ENCODE peak calls at places on chromosomes 7 and 10, in four cellular contexts. S, D, Y and L are unnamed samples.

GRCh38 chr10:93462881-93463280 is 19.3 kb downstream of the MYOF start:
- DNase-seq in D (no peak), S (peak), Y (no peak), L (peak)

GRCh38 chr10:63054889-63055606 is 78.1 kb upstream of the NRBF2 start:
- DNase-seq in S (no peak), D (no peak), Y (no peak), L (no peak)

GRCh38 chr10:122567056-122567660 is 6.6 kb downstream of the DMBT1 start:
- DNase-seq in D (peak), S (peak), Y (peak), L (peak)

GRCh38 chr7:33107136-33108066 is 1.8 kb downstream of the RP9 start:
- DNase-seq in D (peak), S (peak), Y (peak), L (peak)

GRCh38 chr7:135745702-135746312 is 2.8 kb downstream of the FAM180A start:
- DNase-seq in S (peak), Y (no peak), D (no peak), L (peak)

GRCh38 chr10:99654791-99655190 is 4.5 kb upstream of the ENTPD7 start:
- DNase-seq in Y (no peak), S (no peak), D (no peak), L (no peak)

GRCh38 chr7:147775564-147775963 is 815.0 kb upstream of the C7orf33 start:
- DNase-seq in Y (no peak), S (no peak), D (no peak), L (no peak)

GRCh38 chr10:128102480-128103228 is 23.6 kb downstream of the MKI67 start:
- DNase-seq in D (no peak), S (no peak), Y (no peak), L (no peak)

GRCh38 chr10:32205666-32206065 is 141.3 kb downstream of the EPC1 start:
- DNase-seq in Y (no peak), D (no peak), S (peak), L (peak)

GRCh38 chr10:98339790-98340189 is 71.8 kb upstream of the LOXL4 start:
- DNase-seq in Y (no peak), S (no peak), D (no peak), L (no peak)

GRCh38 chr10:121668336-121669009 is 70.2 kb upstream of the FGFR2 start:
- DNase-seq in S (peak), D (no peak), Y (no peak), L (no peak)

GRCh38 chr7:29336851-29337627 is 142.5 kb downstream of the CHN2 start:
- DNase-seq in S (no peak), D (no peak), Y (peak), L (no peak)

GRCh38 chr7:40655426-40655825 is 520.6 kb downstream of the SUGCT start:
- DNase-seq in D (no peak), S (no peak), Y (no peak), L (no peak)

GRCh38 chr10:121245799-121246198 is 352.4 kb downstream of the FGFR2 start:
- DNase-seq in S (no peak), D (no peak), Y (peak), L (no peak)

GRCh38 chr10:92598321-92598720 is 5.4 kb downstream of the KIF11 start:
- DNase-seq in Y (no peak), S (peak), D (no peak), L (no peak)

GRCh38 chr10:52997007-52997406 is 224.4 kb upstream of the MBL2 start:
- DNase-seq in Y (no peak), S (no peak), D (no peak), L (no peak)

GRCh38 chr7:36034020-36034419 is 119.0 kb upstream of the EEPD1 start:
- DNase-seq in D (no peak), S (no peak), Y (no peak), L (no peak)

GRCh38 chr7:151238190-151238810 is 6.0 kb downstream of the CHPF2 start:
- DNase-seq in Y (no peak), D (no peak), S (no peak), L (no peak)

GRCh38 chr7:44154703-44155102 is 13.6 kb upstream of the MYL7 start:
- DNase-seq in S (no peak), Y (no peak), D (no peak), L (no peak)

GRCh38 chr10:133010095-133010837 is 67.9 kb upstream of the CFAP46 start:
- DNase-seq in S (no peak), Y (no peak), D (peak), L (no peak)

GRCh38 chr7:936131-937054 is 18.1 kb downstream of the ADAP1 start:
- DNase-seq in Y (no peak), S (no peak), D (peak), L (no peak)

GRCh38 chr10:5592070-5592469 is 67.3 kb downstream of the CALML3 start:
- DNase-seq in S (no peak), D (no peak), Y (no peak), L (no peak)

GRCh38 chr10:124560377-124560776 is 98.8 kb downstream of the LHPP start:
- DNase-seq in D (no peak), S (peak), Y (no peak), L (peak)

GRCh38 chr7:128362670-128363069 is 1.2 kb upstream of the PRRT4 start:
- DNase-seq in S (no peak), D (no peak), Y (no peak), L (no peak)

GRCh38 chr7:167087-167855 is 25.1 kb upstream of the FAM20C start:
- DNase-seq in S (no peak), Y (no peak), D (no peak), L (no peak)

GRCh38 chr7:106095634-106096033 is 16.5 kb downstream of the SYPL1 start:
- DNase-seq in Y (no peak), S (no peak), D (no peak), L (no peak)

GRCh38 chr7:133360201-133360600 is 107.3 kb downstream of the EXOC4 start:
- DNase-seq in Y (no peak), S (no peak), D (no peak), L (no peak)

GRCh38 chr7:3380034-3380433 is 79.0 kb downstream of the SDK1 start:
- DNase-seq in S (no peak), D (no peak), Y (no peak), L (no peak)

GRCh38 chr10:29177266-29177832 is 111.5 kb upstream of the LYZL1 start:
- DNase-seq in Y (no peak), S (no peak), D (no peak), L (no peak)

GRCh38 chr10:35803046-35803445 is 160.9 kb upstream of the FZD8 start:
- DNase-seq in S (no peak), D (no peak), Y (no peak), L (no peak)

GRCh38 chr10:130905386-130905785 is 406.1 kb downstream of the TCERG1L start:
- DNase-seq in Y (no peak), D (no peak), S (no peak), L (no peak)

GRCh38 chr7:127713006-127713405 is 61.0 kb downstream of the SND1 start:
- DNase-seq in Y (no peak), D (no peak), S (no peak), L (peak)

GRCh38 chr7:47953822-47954221 is 5.6 kb upstream of the PKD1L1 start:
- DNase-seq in S (no peak), D (peak), Y (no peak), L (no peak)

GRCh38 chr10:8056891-8057331 is 2.4 kb downstream of the GATA3 start:
- DNase-seq in D (peak), S (no peak), Y (no peak), L (no peak)

GRCh38 chr7:112648781-112649180 is 141.4 kb downstream of the TMEM168 start:
- DNase-seq in S (no peak), D (no peak), Y (no peak), L (no peak)

GRCh38 chr7:112649560-112649959 is 140.6 kb downstream of the TMEM168 start:
- DNase-seq in D (no peak), S (no peak), Y (no peak), L (peak)

GRCh38 chr7:112646787-112647186 is 143.4 kb downstream of the TMEM168 start:
- DNase-seq in S (no peak), D (no peak), Y (no peak), L (no peak)
- TF ChIP-seq CTCF in S (no peak), D (no peak), Y (no peak), L (no peak)

GRCh38 chr7:30630986-30631385 is 36.3 kb downstream of the GARS1 start:
- DNase-seq in D (peak), S (no peak), Y (no peak), L (no peak)

GRCh38 chr7:30626984-30627383 is 32.3 kb downstream of the GARS1 start:
- DNase-seq in D (no peak), S (no peak), Y (no peak), L (no peak)

GRCh38 chr7:30625283-30625682 is 30.6 kb downstream of the GARS1 start:
- DNase-seq in Y (no peak), D (no peak), S (no peak), L (no peak)
- TF ChIP-seq CTCF in Y (no peak), D (no peak), S (no peak), L (no peak)

DNA sequence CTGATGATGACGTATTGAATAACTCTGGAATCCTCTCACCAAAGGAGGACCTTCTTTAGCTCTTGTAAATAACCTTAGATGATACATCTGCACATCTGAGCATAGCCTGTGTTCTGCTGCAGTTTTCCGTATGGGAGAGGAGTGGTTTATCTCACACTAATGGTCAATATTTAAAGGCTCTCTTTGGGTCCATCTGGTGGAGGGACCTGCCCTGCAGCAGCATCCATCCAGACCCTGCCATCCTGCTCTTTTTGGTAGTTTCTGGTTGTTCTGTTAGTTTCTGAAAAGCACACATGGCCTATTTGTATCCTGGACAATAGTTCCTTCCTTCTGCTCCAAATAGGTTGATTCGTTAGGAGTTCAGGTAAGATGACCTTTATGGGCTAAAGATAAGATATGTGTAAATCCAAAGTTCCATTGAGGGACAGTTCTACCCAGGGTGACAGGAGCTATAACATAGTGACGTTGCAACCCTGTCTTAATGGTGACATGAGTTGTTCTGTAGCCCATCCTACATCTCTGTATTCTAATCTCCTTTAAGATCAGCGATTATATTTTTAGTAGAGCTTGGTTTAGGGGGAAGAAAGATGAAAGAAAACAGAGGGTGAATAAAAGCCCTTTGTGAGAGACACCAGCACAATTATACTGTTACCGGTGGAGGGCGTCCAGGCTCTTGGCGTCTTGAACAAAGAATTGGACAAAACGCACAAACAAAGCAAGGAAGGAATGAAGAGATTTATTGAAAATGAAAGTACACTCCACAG is 60.0 kb upstream of the KLF14 start:
- DNase-seq in D (no peak), S (peak), Y (no peak), L (peak)
- TF ChIP-seq CTCF in D (no peak), S (peak), Y (no peak), L (peak)

GRCh38 chr7:141674702-141675101 is 27.3 kb downstream of the DENND11 start:
- DNase-seq in Y (peak), D (no peak), S (no peak), L (no peak)
- TF ChIP-seq CTCF in Y (no peak), D (peak), S (peak), L (peak)

DNA sequence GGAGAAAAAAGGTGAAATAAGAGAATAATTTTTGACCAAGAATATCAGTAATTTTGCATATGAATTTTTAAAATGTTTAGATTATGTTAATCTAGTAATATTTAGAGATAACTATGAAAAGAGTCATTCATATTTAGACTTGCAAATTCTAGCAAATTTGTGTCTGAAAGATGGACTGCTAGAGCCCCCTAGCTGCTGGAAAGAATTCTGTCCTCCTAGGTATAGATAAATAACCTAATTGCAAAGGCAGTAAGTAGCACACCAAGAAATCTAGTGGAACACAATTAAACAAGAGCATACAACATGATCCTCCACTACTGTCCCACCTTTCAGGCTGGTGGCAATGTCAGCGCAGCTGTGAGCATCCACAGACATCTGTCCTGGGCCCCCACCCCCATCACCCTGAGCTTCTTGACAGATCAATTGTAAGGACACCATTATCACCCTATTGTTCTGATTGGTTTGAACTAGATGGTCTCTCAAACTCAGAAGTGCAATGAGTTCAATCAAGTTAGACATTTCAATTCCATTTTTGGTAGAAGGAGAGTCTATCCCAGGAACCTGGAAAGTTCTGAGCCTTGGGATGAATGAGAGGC is 15.0 kb upstream of the GFRA1 start:
- DNase-seq in Y (peak), D (no peak), S (peak), L (peak)
- TF ChIP-seq CTCF in Y (peak), D (peak), S (peak), L (peak)

DNA sequence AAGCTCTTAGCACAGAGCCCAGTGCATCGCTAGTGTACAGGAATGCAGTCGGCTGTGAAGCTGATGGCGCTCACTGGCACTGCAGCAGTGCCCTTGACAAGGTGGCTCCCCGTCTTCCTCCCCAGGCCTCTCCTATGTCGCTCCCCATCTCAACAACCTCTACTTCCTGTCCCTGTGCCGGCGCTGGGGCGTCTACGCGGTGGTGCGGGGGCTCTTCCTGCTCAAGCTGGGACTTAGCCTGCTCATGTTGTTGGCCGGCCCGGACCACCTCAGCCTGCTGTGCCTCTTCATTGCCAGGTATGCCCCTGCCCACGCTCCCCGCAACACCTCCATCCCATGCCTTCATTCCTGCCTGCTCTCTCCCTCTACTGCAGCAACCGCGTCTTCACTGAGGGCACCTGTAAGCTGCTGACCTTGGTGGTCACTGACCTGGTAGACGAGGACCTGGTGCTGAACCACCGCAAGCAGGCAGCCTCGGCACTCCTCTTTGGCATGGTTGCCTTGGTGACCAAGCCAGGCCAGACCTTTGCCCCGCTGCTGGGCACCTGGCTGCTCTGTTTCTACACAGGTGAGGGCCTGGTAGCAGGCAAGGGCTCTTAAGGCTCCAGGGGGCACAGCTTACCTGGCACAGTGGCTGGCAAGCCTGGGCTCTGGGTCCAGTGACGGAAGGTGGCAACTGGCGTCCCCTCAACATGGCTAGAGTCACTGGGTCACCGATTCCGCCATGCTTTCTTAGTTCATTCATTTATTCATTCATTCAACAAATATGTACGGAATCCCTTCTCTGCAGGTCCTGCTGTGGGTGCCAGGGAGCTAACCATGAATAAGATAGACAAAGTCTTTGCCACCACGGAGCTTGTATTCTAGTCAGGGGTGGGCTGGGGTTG is 22.3 kb upstream of the C10orf95 start:
- DNase-seq in S (no peak), Y (no peak), D (no peak), L (no peak)
- TF ChIP-seq CTCF in S (no peak), Y (no peak), D (no peak), L (no peak)

GRCh38 chr10:86363184-86363832 is 3.3 kb downstream of the GRID1 start:
- DNase-seq in S (no peak), Y (no peak), D (peak), L (no peak)
- TF ChIP-seq CTCF in S (no peak), Y (no peak), D (peak), L (no peak)

GRCh38 chr7:101319401-101319800 is 2.2 kb downstream of the IFT22 start:
- DNase-seq in D (no peak), S (no peak), Y (no peak), L (no peak)

GRCh38 chr7:101321491-101322401 is at the start of gene IFT22:
- DNase-seq in S (peak), Y (peak), D (peak), L (peak)
- TF ChIP-seq CTCF in S (peak), Y (peak), D (no peak), L (peak)

DNA sequence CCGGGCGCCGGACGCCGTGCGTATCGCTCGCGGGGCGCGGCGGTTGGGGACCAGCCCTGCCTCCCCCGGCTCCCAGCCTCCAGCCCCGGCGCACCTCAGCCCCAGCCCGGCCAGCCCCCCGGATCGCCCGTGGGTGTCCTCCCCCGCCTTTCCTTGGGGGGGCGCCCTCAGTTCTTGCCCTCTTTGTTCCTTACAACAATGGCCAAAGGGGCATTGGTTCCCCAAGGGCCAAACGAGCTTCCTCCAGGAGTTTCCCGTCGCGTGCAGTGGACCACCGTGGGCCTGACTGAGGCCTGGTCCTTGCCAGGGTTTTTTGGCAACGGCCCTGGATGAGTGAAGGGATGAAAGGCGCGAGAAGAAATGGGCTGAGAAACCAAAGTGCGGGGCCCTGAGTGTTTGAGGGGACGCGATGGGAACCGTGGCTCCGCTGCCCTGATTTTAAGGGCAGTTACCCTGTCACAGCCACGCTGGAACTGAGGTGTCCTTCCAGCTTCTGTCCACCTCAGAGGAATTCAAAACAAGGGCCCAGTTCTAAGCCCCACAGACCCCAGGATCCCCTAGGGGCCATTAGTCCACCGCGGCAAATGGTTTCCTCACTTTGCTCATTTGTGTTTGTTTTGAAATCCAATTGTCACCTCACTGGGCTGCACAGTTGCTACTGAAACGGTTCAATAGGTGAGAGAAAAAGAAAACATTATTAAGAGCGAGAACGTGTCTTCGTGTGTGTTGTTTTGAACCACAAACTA is 1.4 kb downstream of the MACROH2A2 start:
- DNase-seq in D (no peak), Y (peak), S (peak), L (peak)
- TF ChIP-seq CTCF in D (no peak), Y (peak), S (no peak), L (peak)

DNA sequence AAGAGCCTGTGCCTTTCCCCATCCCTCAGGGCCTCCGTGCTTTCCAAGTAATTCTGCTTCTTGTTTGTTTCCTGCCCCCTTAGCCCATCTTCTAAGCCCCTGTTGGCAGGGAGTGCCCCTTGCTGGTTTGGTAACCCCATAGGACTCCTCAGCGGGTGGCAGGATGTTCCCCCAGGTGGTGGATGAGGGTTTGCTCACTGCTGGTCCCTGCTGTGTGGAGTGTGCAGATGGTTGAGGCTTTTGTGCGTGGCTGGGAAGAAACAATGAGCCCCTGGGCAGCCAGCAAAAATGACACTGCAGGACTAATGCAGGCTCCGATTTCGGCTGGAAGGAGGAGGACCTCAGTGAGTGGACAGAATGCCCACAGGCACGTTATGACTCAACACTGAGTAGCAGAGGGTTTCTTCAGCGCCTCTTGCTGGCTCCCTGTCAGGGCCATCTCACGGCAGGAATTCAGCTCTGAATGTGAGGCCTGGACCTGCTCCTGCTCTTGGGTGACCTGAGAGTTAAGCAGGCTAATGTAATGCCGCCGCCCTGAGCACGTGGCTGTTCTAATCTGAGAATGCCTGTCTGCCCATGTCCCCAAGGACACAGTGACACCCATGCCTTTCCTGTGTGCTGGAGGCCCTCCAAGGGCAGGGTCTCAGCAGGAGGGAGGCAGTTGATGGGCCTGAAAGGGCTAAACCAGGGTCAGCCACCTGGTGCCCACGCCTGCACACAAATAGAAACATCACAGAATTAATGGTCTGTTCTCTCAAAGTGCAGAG is 16.6 kb downstream of the BAG3 start:
- DNase-seq in D (no peak), S (peak), Y (peak), L (peak)
- TF ChIP-seq CTCF in D (no peak), S (peak), Y (no peak), L (peak)